ENCODE peak calls at places on chromosomes 13 and 19, in seven cellular contexts. E is breast epithelium; F is cardiac fibroblast; O is heart right ventricle; W is GM06990; K is CD8-positive, alpha-beta T cell; U is spleen. B is an unnamed sample.

GRCh38 chr19:58134244-58134643 is 16.3 kb downstream of the ZNF329 start:
- DNase-seq in U (no peak), F (no peak), O (no peak), E (no peak), W (no peak), K (no peak), B (no peak)

GRCh38 chr13:45540864-45541263 is 74.7 kb downstream of the ERICH6B start:
- DNase-seq in W (no peak), E (no peak), F (no peak), K (no peak), O (no peak), U (no peak), B (no peak)

GRCh38 chr19:45166723-45167252 is 6.0 kb upstream of the NKPD1 start:
- DNase-seq in O (no peak), E (no peak), U (peak; percentile 80), W (peak; percentile 1), F (no peak), K (no peak), B (no peak)

GRCh38 chr13:25738342-25738771 is 313.5 kb downstream of the SHISA2 start:
- DNase-seq in U (no peak), F (peak; percentile 61), O (no peak), W (no peak), K (no peak), E (no peak), B (no peak)

GRCh38 chr13:102033316-102033715 is 368.5 kb downstream of the FGF14 start:
- DNase-seq in U (no peak), K (no peak), W (no peak), E (no peak), F (no peak), O (no peak), B (no peak)

GRCh38 chr19:18021121-18021755 is 13.3 kb downstream of the ARRDC2 start:
- DNase-seq in K (peak; percentile 63), U (peak; percentile 91), O (peak; percentile 90), E (peak; percentile 79), W (peak; percentile 52), F (peak; percentile 91), B (peak; percentile 40)

GRCh38 chr19:51691122-51692064 is 1.7 kb upstream of the SPACA6 start:
- DNase-seq in K (no peak), W (no peak), O (no peak), U (no peak), F (peak; percentile 80), E (no peak), B (no peak)

GRCh38 chr19:1646931-1647663 is 5.3 kb downstream of the TCF3 start:
- DNase-seq in O (no peak), W (no peak), K (no peak), E (no peak), F (no peak), U (no peak), B (no peak)

GRCh38 chr13:22178878-22179277 is 508.0 kb downstream of the FGF9 start:
- DNase-seq in K (no peak), U (no peak), F (no peak), W (no peak), E (no peak), O (no peak), B (no peak)

GRCh38 chr13:24116103-24116502 is 44.4 kb upstream of the SPATA13 start:
- DNase-seq in O (no peak), E (no peak), F (no peak), W (no peak), K (no peak), U (no peak), B (no peak)

DNA sequence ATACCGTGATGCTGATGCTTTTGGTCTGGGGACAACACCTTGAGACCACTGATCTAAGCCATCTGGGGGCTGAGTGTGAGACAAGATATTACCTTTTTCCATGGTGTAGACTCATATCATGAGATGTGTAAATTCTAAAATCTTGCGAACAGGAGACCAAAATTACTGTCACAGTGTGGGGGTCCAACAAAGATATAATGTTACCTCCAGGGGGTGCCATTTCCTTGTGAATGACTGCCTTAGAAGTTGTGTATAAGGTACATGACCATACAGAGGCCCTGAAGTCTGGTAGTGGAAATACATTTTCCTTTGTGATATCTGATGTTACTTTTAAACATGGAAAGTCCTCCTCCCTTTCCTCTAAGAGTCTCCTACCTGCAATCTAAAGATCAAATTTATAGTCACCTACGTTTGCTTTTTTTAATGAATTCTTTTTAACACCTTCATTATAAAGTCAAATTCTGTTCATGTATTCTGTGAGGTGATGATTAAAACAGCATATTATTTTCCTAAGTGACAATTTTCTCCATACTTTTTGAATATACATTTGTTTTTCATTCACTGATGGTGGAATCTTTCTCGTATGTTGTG is 113.5 kb downstream of the RFC3 start:
- DNase-seq in E (no peak), K (no peak), O (no peak), U (no peak), W (peak; percentile 1), F (peak; percentile 65), B (no peak)
- TF ChIP-seq CTCF in E (peak; percentile 55), K (no peak), O (peak; percentile 56), U (peak; percentile 49), W (peak; percentile 47), F (peak; percentile 47), B (peak; percentile 39)

GRCh38 chr13:35648109-35648508 is 171.6 kb upstream of the MAB21L1 start:
- DNase-seq in K (no peak), O (no peak), W (no peak), F (peak; percentile 18), U (no peak), E (no peak), B (no peak)

GRCh38 chr13:35649162-35649561 is 172.7 kb upstream of the MAB21L1 start:
- DNase-seq in E (no peak), U (no peak), O (no peak), K (no peak), W (no peak), F (peak; percentile 13), B (no peak)

GRCh38 chr13:35646061-35646774 is 169.7 kb upstream of the MAB21L1 start:
- DNase-seq in F (no peak), K (no peak), U (no peak), E (no peak), W (no peak), O (no peak), B (no peak)
- TF ChIP-seq CTCF in F (no peak), K (no peak), U (no peak), E (no peak), W (no peak), O (no peak), B (no peak)

GRCh38 chr19:10712754-10713153 is 5.1 kb upstream of the DNM2 start:
- DNase-seq in F (no peak), U (no peak), K (no peak), O (no peak), E (no peak), W (no peak), B (no peak)

GRCh38 chr19:10708261-10708660 is 7.0 kb downstream of the QTRT1 start:
- DNase-seq in K (no peak), W (no peak), F (no peak), O (no peak), E (no peak), U (no peak), B (no peak)

GRCh38 chr19:10713317-10713716 is 4.6 kb upstream of the DNM2 start:
- DNase-seq in E (no peak), W (no peak), U (no peak), K (no peak), F (no peak), O (no peak), B (no peak)

GRCh38 chr19:10707440-10707839 is 6.2 kb downstream of the QTRT1 start:
- DNase-seq in E (no peak), W (no peak), O (no peak), F (no peak), K (no peak), U (no peak), B (no peak)

GRCh38 chr19:10712041-10712440 is 5.8 kb upstream of the DNM2 start:
- DNase-seq in W (no peak), O (no peak), K (no peak), E (no peak), F (no peak), U (no peak), B (no peak)
- TF ChIP-seq CTCF in W (no peak), O (no peak), K (no peak), E (no peak), F (no peak), U (no peak), B (no peak)

DNA sequence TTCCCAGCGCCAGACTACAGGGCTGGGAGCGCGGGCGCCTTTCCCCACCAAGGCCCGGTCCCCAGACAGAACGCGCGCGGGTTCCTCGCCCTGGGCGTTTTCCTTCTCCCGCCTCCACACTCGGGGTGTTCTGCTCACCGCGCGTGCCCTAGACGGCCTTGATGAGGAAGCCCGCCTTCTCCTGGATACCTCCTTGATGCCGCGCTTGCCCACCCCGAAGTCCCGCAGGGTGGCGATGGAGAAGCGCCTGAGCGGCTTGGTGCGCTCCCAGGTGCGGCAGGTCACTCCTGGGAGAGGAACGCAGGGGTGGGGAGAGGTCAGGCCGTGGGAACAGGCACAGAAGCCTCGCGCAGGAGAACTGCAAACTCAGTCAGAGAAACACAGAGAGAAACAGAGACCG is 34.8 kb downstream of the CYP2B6 start:
- DNase-seq in O (no peak), W (no peak), E (no peak), K (no peak), F (no peak), U (no peak), B (no peak)
- TF ChIP-seq CTCF in O (no peak), W (no peak), E (no peak), K (no peak), F (no peak), U (no peak), B (no peak)

GRCh38 chr19:48713041-48713863 is 6.3 kb downstream of the MAMSTR start:
- DNase-seq in U (peak; percentile 81), O (no peak), K (no peak), W (no peak), F (no peak), E (no peak), B (no peak)
- TF ChIP-seq CTCF in U (no peak), O (no peak), K (peak; percentile 28), W (no peak), F (peak; percentile 60), E (peak; percentile 17), B (no peak)

B was measured in GM10248.